ENCODE peak calls at places on chromosomes 3 and 15, in five cellular contexts. F is MM.1S, E is AG04450, D is omental fat pad, R is neural progenitor cell. J is an unnamed sample.

GRCh38 chr3:1535361-1535760 is 442.5 kb downstream of the CNTN6 start:
- DNase-seq in F (no peak), E (no peak), D (no peak), R (no peak), J (no peak)

GRCh38 chr3:59422312-59422711 is 372.5 kb upstream of the CFAP20DC start:
- DNase-seq in F (no peak), E (no peak), D (no peak), R (no peak), J (no peak)

GRCh38 chr3:153348457-153349137 is 186.6 kb downstream of the RAP2B start:
- DNase-seq in F (no peak), E (no peak), D (no peak), R (no peak), J (no peak)

GRCh38 chr3:81364411-81364810 is 397.0 kb downstream of the GBE1 start:
- DNase-seq in F (no peak), E (no peak), D (no peak), R (no peak), J (no peak)

GRCh38 chr3:74643636-74644035 is 29.2 kb upstream of the CNTN3 start:
- DNase-seq in F (no peak), E (no peak), D (no peak), R (no peak), J (no peak)

GRCh38 chr3:111895079-111895478 is 36.0 kb downstream of the PHLDB2 start:
- DNase-seq in F (peak; percentile 28), E (no peak), D (no peak), R (peak; percentile 46), J (peak; percentile 14)

GRCh38 chr3:122572940-122573412 is 4.5 kb upstream of the PARP15 start:
- DNase-seq in F (no peak), E (no peak), D (no peak), R (peak; percentile 11), J (peak; percentile 49)

GRCh38 chr15:42716125-42716524 is 20.8 kb downstream of the CDAN1 start:
- DNase-seq in F (no peak), E (no peak), D (no peak), R (no peak), J (no peak)

GRCh38 chr3:171229173-171229572 is 202.7 kb upstream of the SLC2A2 start:
- DNase-seq in F (no peak), E (no peak), D (no peak), R (no peak), J (no peak)

GRCh38 chr3:172355836-172356235 is 92.4 kb downstream of the GHSR start:
- DNase-seq in F (no peak), E (peak; percentile 88), D (no peak), R (no peak), J (no peak)

GRCh38 chr3:108914774-108915641 is 38.7 kb downstream of the GUCA1C start:
- DNase-seq in F (peak; percentile 67), E (peak; percentile 32), D (no peak), R (peak; percentile 80), J (peak; percentile 61)

GRCh38 chr3:172447611-172448579 is at the start of gene GHSR:
- DNase-seq in F (no peak), E (no peak), D (no peak), R (peak; percentile 28), J (no peak)

GRCh38 chr15:93467327-93467726 is 378.3 kb upstream of the RGMA start:
- DNase-seq in F (no peak), E (no peak), D (peak; percentile 24), R (no peak), J (no peak)

GRCh38 chr15:39118510-39118909 is 462.4 kb upstream of the THBS1 start:
- DNase-seq in F (no peak), E (no peak), D (no peak), R (no peak), J (no peak)

GRCh38 chr15:83659011-83659811 is 5.3 kb downstream of the ADAMTSL3 start:
- DNase-seq in F (no peak), E (no peak), D (no peak), R (no peak), J (no peak)

GRCh38 chr15:97998307-97999071 is 38.0 kb downstream of the ARRDC4 start:
- DNase-seq in F (no peak), E (no peak), D (no peak), R (no peak), J (no peak)

GRCh38 chr3:43153189-43154083 is 47.6 kb upstream of the POMGNT2 start:
- DNase-seq in F (no peak), E (peak; percentile 60), D (no peak), R (peak; percentile 18), J (no peak)

GRCh38 chr3:132034097-132034485 is 723 bp downstream of the CPNE4 start:
- DNase-seq in F (no peak), E (no peak), D (no peak), R (peak; percentile 12), J (peak; percentile 9)

GRCh38 chr15:32657198-32657886 is 15.8 kb downstream of the SCG5 start:
- DNase-seq in F (peak; percentile 90), E (no peak), D (no peak), R (no peak), J (peak; percentile 37)

GRCh38 chr15:42707068-42707467 is 29.9 kb downstream of the CDAN1 start:
- DNase-seq in F (no peak), E (no peak), D (no peak), R (no peak), J (no peak)

GRCh38 chr15:39403674-39404117 is 177.2 kb upstream of the THBS1 start:
- DNase-seq in F (no peak), E (peak; percentile 44), D (no peak), R (no peak), J (no peak)

GRCh38 chr3:126370606-126371005 is 13.4 kb upstream of the KLF15 start:
- DNase-seq in F (no peak), E (no peak), D (no peak), R (no peak), J (no peak)

GRCh38 chr3:12380408-12380795 is 91.5 kb downstream of the PPARG start:
- DNase-seq in F (no peak), E (no peak), D (no peak), R (no peak), J (no peak)

GRCh38 chr15:48414015-48414414 is 82.8 kb downstream of the DUT start:
- DNase-seq in F (no peak), E (no peak), D (no peak), R (no peak), J (no peak)

GRCh38 chr3:125212509-125213372 is at the start of gene SLC12A8:
- DNase-seq in F (no peak), E (no peak), D (no peak), R (peak; percentile 54), J (peak; percentile 47)

GRCh38 chr3:49217688-49218470 is 46.5 kb downstream of the KLHDC8B start:
- DNase-seq in F (no peak), E (no peak), D (no peak), R (peak; percentile 16), J (no peak)

GRCh38 chr3:45590256-45590655 is 4.3 kb upstream of the LIMD1 start:
- DNase-seq in F (no peak), E (no peak), D (no peak), R (no peak), J (no peak)

GRCh38 chr3:189941679-189942078 is 179.0 kb downstream of the P3H2 start:
- DNase-seq in F (no peak), E (no peak), D (no peak), R (no peak), J (no peak)

GRCh38 chr3:155609586-155609985 is 135.3 kb downstream of the PLCH1 start:
- DNase-seq in F (no peak), E (no peak), D (no peak), R (no peak), J (no peak)

GRCh38 chr15:74726774-74727164 is 1.4 kb upstream of the CYP1A1 start:
- DNase-seq in F (no peak), E (no peak), D (no peak), R (no peak), J (no peak)

GRCh38 chr15:74724570-74725240 is 623 bp downstream of the CYP1A1 start:
- DNase-seq in F (no peak), E (no peak), D (no peak), R (no peak), J (no peak)

GRCh38 chr15:74727727-74728126 is 2.4 kb upstream of the CYP1A1 start:
- DNase-seq in F (no peak), E (no peak), D (no peak), R (no peak), J (no peak)

GRCh38 chr15:74725241-74725774 is at the start of gene CYP1A1:
- DNase-seq in F (no peak), E (no peak), D (no peak), R (peak; percentile 49), J (no peak)

GRCh38 chr15:74725845-74726773 is 781 bp upstream of the CYP1A1 start:
- DNase-seq in F (peak; percentile 27), E (no peak), D (no peak), R (peak; percentile 79), J (peak; percentile 65)
- TF ChIP-seq CTCF in F (peak; percentile 13), E (no peak), D (no peak), R (peak; percentile 33), J (no peak)

DNA sequence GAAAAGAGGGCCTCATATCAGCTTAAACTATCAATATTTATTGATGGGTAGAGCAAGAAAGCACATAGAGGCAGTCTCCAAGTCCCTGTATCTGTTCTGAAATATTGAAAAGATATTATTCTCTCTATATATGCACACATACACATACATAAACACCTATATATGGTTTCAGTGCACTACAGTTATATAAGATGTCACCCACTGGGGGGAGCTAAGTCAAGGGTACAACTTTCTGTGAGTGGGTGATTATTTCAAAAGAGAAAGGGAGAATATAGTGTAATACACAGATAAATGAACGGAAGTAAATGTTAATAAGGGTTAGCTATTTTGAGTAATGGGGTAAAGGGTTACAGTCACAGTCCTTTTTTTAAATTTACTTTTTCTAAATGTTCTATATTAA is 8.8 kb downstream of the SNTN start:
- DNase-seq in F (no peak), E (no peak), D (no peak), R (no peak), J (no peak)
- TF ChIP-seq CTCF in F (no peak), E (peak; percentile 40), D (no peak), R (no peak), J (no peak)

DNA sequence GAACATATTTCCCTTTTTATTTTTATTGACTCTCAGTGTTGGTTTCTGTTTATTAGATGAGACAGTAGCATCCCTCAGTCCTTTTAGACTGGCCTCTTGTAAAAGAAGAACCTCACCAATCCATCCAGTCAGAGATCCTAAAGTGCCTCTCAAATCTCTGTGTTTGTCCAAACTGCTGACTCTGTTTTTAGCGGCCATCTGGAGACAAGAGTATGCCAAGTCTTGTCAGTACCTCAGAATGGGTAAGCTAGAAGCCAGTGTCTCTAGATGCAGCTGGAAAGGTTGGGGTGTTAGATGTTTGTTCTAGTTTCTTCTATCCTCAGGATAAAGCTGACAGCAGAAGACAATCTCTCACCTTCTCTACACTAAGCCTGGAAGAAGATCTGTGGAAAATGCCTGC is 537.7 kb upstream of the ZNF385D start:
- DNase-seq in F (no peak), E (no peak), D (no peak), R (no peak), J (no peak)
- TF ChIP-seq CTCF in F (no peak), E (no peak), D (no peak), R (no peak), J (no peak)

DNA sequence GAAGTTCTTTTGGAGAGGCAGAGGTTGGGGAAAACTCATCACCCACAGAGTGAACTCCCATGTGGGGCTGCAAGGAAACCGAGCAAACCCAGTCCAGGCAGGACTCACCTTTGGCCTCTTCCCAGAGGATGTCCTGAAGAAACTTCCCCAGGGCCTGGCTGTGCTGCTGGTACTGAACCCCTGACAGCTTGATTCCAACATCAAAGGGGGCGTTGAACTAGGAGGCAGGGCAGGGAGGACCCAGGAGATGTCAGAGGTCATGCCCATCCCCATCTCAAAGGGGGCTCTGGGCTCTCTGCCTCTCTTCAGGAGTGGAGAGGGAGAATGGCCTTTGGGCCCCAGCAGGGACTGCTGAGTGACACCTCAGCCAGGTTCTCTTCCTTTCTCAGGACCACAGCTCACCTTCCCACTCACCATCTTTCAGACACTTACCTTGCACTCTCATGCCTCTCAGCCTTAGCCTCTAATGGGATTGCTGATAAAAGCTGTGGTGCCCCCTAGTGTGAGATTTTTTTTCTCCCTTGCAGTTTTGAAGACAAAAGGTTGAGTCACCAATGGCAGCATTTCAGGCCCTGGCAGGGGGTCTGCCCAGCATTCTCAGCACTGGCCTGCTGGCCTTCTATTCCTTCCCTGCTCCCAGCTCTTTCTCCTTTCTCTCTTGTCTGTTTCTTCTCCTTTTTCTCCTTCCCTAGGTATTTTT is 6.0 kb downstream of the GHRL start:
- DNase-seq in F (peak; percentile 37), E (peak; percentile 24), D (no peak), R (peak; percentile 53), J (peak; percentile 50)
- TF ChIP-seq CTCF in F (peak; percentile 42), E (peak; percentile 57), D (no peak), R (no peak), J (peak; percentile 28)

J was measured in GM10248.